ENCODE peak calls at places on chromosomes 13 and 19, in four cellular contexts. U is HepG2, P is H1, G is GM12878. Q is an unnamed sample.

GRCh38 chr13:90868321-90868920 is 479.1 kb upstream of the MIR17HG start:
- DNase-seq in P (no peak), U (peak; percentile 3), G (no peak), Q (no peak)

GRCh38 chr19:11361037-11361770 is 6.0 kb downstream of the PLPPR2 start:
- DNase-seq in P (no peak), G (no peak), U (no peak), Q (no peak)

GRCh38 chr19:50711196-50711595 is 8.4 kb downstream of the SHANK1 start:
- DNase-seq in U (no peak), P (no peak), G (no peak), Q (no peak)

GRCh38 chr19:17832443-17833208 is 11.3 kb upstream of the INSL3 start:
- DNase-seq in G (no peak), P (no peak), U (no peak), Q (no peak)

GRCh38 chr13:36369268-36370107 is 23.3 kb upstream of the SPART start:
- DNase-seq in G (no peak), U (no peak), P (no peak), Q (no peak)

GRCh38 chr13:94987869-94988268 is 275.5 kb upstream of the SOX21 start:
- DNase-seq in U (no peak), P (no peak), G (no peak), Q (no peak)

GRCh38 chr13:110683921-110684320 is 22.0 kb downstream of the CARS2 start:
- DNase-seq in P (no peak), U (no peak), G (no peak), Q (no peak)

GRCh38 chr13:25963681-25964080 is 88.1 kb downstream of the SHISA2 start:
- DNase-seq in G (no peak), P (no peak), U (no peak), Q (no peak)

GRCh38 chr13:59931621-59932020 is 232.1 kb downstream of the DIAPH3 start:
- DNase-seq in G (no peak), U (no peak), P (no peak), Q (no peak)

GRCh38 chr13:102289606-102290005 is 112.2 kb downstream of the FGF14 start:
- DNase-seq in P (no peak), U (no peak), G (no peak), Q (no peak)

GRCh38 chr19:1945899-1946298 is 4.9 kb downstream of the CSNK1G2 start:
- DNase-seq in P (no peak), G (no peak), U (peak; percentile 58), Q (peak; percentile 51)

GRCh38 chr13:95540848-95541247 is 11.7 kb upstream of the CLDN10 start:
- DNase-seq in U (no peak), P (no peak), G (no peak), Q (no peak)

GRCh38 chr13:40640845-40641458 is 25.5 kb downstream of the FOXO1 start:
- DNase-seq in U (no peak), G (no peak), P (no peak), Q (no peak)

GRCh38 chr13:51015973-51016372 is 95.1 kb downstream of the C13orf42 start:
- DNase-seq in U (no peak), P (no peak), G (no peak), Q (no peak)

GRCh38 chr19:2841858-2842574 is 741 bp downstream of the ZNF555 start:
- DNase-seq in P (no peak), U (no peak), G (no peak), Q (no peak)

GRCh38 chr19:1468274-1469199 is 10.5 kb downstream of the C19orf25 start:
- DNase-seq in U (no peak), G (no peak), P (no peak), Q (no peak)

GRCh38 chr19:9309974-9310446 is 372 bp upstream of the ZNF699 start:
- DNase-seq in P (peak; percentile 88), G (no peak), U (no peak), Q (peak; percentile 94)

GRCh38 chr19:6453951-6454565 is 5.5 kb downstream of the SLC25A23 start:
- DNase-seq in U (no peak), P (no peak), G (no peak), Q (no peak)

DNA sequence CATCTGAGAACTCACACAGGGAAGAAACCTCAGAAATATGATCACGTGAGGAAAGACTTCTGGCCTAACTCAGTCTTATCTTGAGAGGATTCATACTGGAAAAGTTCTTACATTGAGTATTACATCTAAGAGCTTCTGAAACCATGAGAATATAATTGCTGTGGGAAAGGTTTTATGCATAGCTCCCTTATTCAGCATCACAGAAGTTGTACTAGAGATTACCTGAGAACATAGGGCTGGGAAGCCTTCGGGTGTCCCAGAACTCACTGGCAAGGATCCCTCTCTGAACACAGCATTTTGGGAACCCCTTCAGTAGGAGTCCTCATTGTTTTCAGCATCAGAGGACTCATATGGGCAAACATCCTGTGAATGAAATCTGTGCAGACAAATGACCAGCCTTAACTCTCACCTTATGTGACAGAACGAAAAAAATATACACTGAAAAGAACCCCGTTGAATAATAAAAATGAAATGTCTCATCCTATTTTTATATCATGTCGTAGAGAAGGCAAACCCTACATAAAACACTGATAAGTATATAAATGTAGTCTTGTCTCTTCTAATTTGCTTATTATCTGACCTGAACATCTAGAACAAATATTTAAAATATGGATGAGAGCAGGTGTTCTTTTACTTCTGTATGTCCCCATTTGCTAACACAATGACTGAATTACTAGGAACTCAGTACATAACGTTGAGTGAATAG is 14.2 kb downstream of the ZNF274 start:
- DNase-seq in U (peak; percentile 10), P (no peak), G (no peak), Q (no peak)
- H3K9me3 ChIP-seq in U (peaks cover 98% of the 10 kb centered on the region), P (peaks cover 94% of the 10 kb centered on the region), G (peaks cover 64% of the 10 kb centered on the region), Q (peaks cover 98% of the 10 kb centered on the region)

GRCh38 chr13:43831088-43831487 is 44.3 kb upstream of the ENOX1 start:
- DNase-seq in G (no peak), P (no peak), U (no peak), Q (no peak)

GRCh38 chr13:43835701-43836100 is 43.8 kb downstream of the CCDC122 start:
- DNase-seq in G (no peak), P (no peak), U (no peak), Q (no peak)

GRCh38 chr13:43830481-43830873 is 43.7 kb upstream of the ENOX1 start:
- DNase-seq in U (no peak), P (no peak), G (no peak), Q (no peak)
- TF ChIP-seq SUZ12 in U (no peak), P (no peak), G (no peak), Q (no peak)

GRCh38 chr19:56423276-56423984 is 19.3 kb downstream of the ZNF583 start:
- DNase-seq in P (no peak), G (no peak), U (no peak), Q (no peak)
- H3K9me3 ChIP-seq in P (peaks cover 60% of the 10 kb centered on the region), G (peaks cover 20% of the 10 kb centered on the region), U (peaks cover 97% of the 10 kb centered on the region), Q (peaks cover 100% of the 10 kb centered on the region)

DNA sequence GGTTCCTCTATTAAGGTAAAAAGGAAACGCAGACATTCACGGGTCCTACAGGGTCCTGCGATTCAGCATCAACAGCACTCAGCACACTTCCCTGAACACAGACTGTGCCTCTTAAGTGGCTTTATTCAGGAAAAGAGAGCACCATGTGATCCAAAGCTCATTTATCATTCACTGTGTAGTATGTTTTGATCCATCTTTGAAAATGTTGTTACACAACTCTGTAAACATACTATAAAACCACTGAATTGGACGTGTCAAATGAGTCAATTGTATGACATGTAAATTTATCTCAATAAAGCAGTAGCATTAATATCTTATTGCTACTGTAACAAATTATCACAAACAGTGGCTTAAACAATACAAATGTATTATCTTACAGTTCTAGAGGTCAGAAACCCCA is 33.6 kb downstream of the CRYL1 start:
- DNase-seq in P (no peak), U (no peak), G (no peak), Q (no peak)
- TF ChIP-seq SUZ12 in P (no peak), U (no peak), G (no peak), Q (no peak)

DNA sequence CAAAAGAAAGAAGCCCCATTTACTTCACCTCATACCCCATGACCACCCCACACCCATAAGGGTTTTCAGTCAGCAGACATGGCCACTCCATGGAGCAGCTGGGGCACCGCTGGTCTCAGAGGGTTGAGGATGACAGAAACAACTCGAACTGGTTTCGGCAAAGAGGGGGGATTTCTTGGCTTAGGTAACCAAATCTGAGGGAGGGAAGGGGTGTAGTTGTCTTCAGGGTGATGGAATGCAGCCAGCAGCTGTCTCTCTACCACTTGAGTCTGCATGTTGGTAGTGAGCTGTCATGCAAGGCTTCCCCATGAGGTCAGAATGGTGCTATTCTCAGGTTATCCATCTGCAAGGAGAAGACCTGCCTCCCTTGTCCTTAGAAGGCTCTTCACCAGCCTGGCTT is 55.5 kb upstream of the PEG3 start:
- DNase-seq in G (no peak), U (no peak), P (no peak), Q (no peak)
- H3K9me3 ChIP-seq in G (peaks cover 1% of the 10 kb centered on the region), U (no peaks in the 10 kb centered on the region), P (peaks cover 64% of the 10 kb centered on the region), Q (no peaks in the 10 kb centered on the region)

GRCh38 chr13:99686944-99687382 is 185.7 kb downstream of the TM9SF2 start:
- DNase-seq in G (no peak), U (no peak), P (peak; percentile 84), Q (peak; percentile 97)

GRCh38 chr13:99686157-99686572 is 184.9 kb downstream of the TM9SF2 start:
- DNase-seq in G (no peak), U (peak; percentile 58), P (no peak), Q (no peak)

GRCh38 chr13:99677388-99677951 is 176.2 kb downstream of the TM9SF2 start:
- DNase-seq in U (no peak), G (no peak), P (no peak), Q (no peak)

DNA sequence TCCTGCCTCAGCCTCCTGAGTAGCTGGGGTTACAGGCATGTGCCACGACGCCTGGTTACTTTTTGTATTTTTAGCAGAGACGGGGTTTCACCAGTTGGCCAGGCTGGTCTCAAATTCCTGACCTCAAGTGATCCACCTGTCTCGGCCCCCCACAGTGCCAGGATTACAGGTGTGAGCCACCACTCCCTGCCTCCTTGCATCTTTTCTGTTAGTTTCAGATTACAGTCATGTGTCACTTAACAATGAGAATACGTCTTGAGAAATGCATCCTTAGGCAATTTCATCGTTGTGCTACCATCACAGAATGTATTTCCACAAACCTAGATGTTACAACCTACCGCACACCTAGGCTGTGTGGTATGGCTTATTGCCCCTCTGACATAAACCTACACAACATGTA is 180.4 kb downstream of the TM9SF2 start:
- DNase-seq in G (no peak), P (no peak), U (no peak), Q (no peak)
- TF ChIP-seq SUZ12 in G (no peak), P (no peak), U (no peak), Q (no peak)

DNA sequence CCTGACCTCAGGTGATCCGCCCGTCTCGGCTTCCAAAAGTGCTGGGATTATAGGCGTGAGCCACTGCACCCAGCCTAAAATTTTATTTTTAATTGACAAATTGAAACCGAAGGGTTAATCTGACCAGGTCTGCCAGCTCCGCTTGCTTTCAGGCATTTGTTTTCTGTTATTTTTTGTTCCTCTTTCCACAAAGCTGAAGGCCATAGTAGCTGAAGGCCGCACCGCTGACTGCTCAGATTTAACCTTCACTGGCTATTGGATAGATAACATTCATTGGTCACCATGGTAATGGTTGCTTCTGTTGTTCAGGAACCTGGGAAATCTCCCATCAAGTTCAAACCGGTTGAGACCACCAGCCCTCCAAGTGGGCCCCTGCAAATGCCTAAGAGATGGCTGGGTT is 124.5 kb upstream of the USP29 start:
- DNase-seq in U (peak; percentile 58), G (no peak), P (no peak), Q (no peak)
- H3K9me3 ChIP-seq in U (no peaks in the 10 kb centered on the region), G (no peaks in the 10 kb centered on the region), P (peaks cover 51% of the 10 kb centered on the region), Q (no peaks in the 10 kb centered on the region)

GRCh38 chr13:52383362-52383761 is 22.6 kb downstream of the THSD1 start:
- DNase-seq in G (no peak), U (no peak), P (no peak), Q (no peak)
- TF ChIP-seq SUZ12 in G (no peak), U (no peak), P (no peak), Q (no peak)

Q was measured in NT2/D1.